ENCODE peak calls at places on chromosomes 11 and 22, in five cellular contexts. Y is cardiac fibroblast; O is activated CD8-positive, alpha-beta memory T cell treated with anti-CD3 and anti-CD28 coated beads for 1 hour; R is MG63; K is GM23248. S is an unnamed sample.

GRCh38 chr11:9201372-9202162 is 63.6 kb downstream of the DENND5A start:
- DNase-seq in Y (no peak), O (no peak), R (no peak), K (no peak), S (no peak)

GRCh38 chr11:17861036-17861755 is 126.6 kb downstream of the KCNC1 start:
- DNase-seq in Y (no peak), O (no peak), R (no peak), K (peak), S (peak)

GRCh38 chr11:33670250-33671011 is 30.2 kb downstream of the C11orf91 start:
- DNase-seq in Y (peak), O (no peak), R (no peak), K (peak), S (peak)

GRCh38 chr11:6468712-6469495 is 4.8 kb downstream of the TRIM3 start:
- DNase-seq in Y (peak), O (no peak), R (peak), K (peak), S (peak)

GRCh38 chr11:95230054-95231034 is 658 bp downstream of the SESN3 start:
- DNase-seq in Y (peak), O (no peak), R (no peak), K (peak), S (no peak)

GRCh38 chr11:66852466-66853241 is 4.2 kb upstream of the LRFN4 start:
- DNase-seq in Y (no peak), O (no peak), R (no peak), K (no peak), S (no peak)

GRCh38 chr11:72091292-72091691 is 10.6 kb downstream of the LRRC51 start:
- DNase-seq in Y (peak), O (peak), R (peak), K (peak), S (no peak)

GRCh38 chr22:41526226-41526531 is 18.1 kb downstream of the POLR3H start:
- DNase-seq in Y (no peak), O (no peak), R (no peak), K (no peak), S (no peak)

GRCh38 chr11:65468874-65469333 is 29.9 kb upstream of the MALAT1 start:
- DNase-seq in Y (peak), O (no peak), R (no peak), K (peak), S (no peak)

GRCh38 chr11:111285205-111286079 is 12.9 kb upstream of the POU2AF3 start:
- DNase-seq in Y (no peak), O (no peak), R (no peak), K (no peak), S (no peak)

GRCh38 chr11:7655253-7656217 is 17.8 kb downstream of the CYB5R2 start:
- DNase-seq in Y (no peak), O (no peak), R (no peak), K (no peak), S (no peak)

GRCh38 chr11:101478587-101479375 is 105.0 kb downstream of the TRPC6 start:
- DNase-seq in Y (no peak), O (no peak), R (no peak), K (no peak), S (no peak)

GRCh38 chr11:107493117-107493516 is 35.5 kb upstream of the CWF19L2 start:
- DNase-seq in Y (no peak), O (no peak), R (peak), K (peak), S (no peak)

S was measured in foreskin melanocyte.